ENCODE peak calls at places on chromosomes 16 and 17, in five cellular contexts. U is osteoblast, H is fibroblast of lung, Q is kidney, T is left ventricle myocardium inferior. X is an unnamed sample.

GRCh38 chr17:7654832-7655540 is 4.3 kb downstream of the ATP1B2 start:
- DNase-seq in Q (no peak), H (no peak), U (no peak), T (no peak), X (no peak)

GRCh38 chr16:31874354-31875111 is 926 bp downstream of the ZNF267 start:
- DNase-seq in U (peak; percentile 62), T (no peak), H (peak; percentile 47), Q (no peak), X (no peak)

GRCh38 chr16:26598061-26598460 is 468.7 kb upstream of the C16orf82 start:
- DNase-seq in Q (no peak), T (no peak), H (no peak), U (no peak), X (no peak)

GRCh38 chr17:17108681-17109049 is 66.4 kb downstream of the MPRIP start:
- DNase-seq in T (peak; percentile 16), H (peak; percentile 74), U (peak; percentile 63), Q (peak; percentile 69), X (peak; percentile 49)

GRCh38 chr17:45319239-45319703 is 2.5 kb upstream of the MAP3K14 start:
- DNase-seq in H (peak; percentile 51), T (no peak), Q (no peak), U (peak; percentile 55), X (no peak)

GRCh38 chr16:8878523-8878911 is 3.6 kb upstream of the LITAFD start:
- DNase-seq in U (peak; percentile 94), T (no peak), Q (peak; percentile 57), H (peak; percentile 55), X (no peak)

GRCh38 chr17:31825961-31826691 is 32.9 kb downstream of the COPRS start:
- DNase-seq in U (no peak), T (no peak), H (no peak), Q (no peak), X (no peak)

GRCh38 chr17:17985555-17985954 is 12.9 kb downstream of the DRC3 start:
- DNase-seq in Q (no peak), T (no peak), H (no peak), U (no peak), X (no peak)

GRCh38 chr16:23324727-23325126 is 22.6 kb downstream of the SCNN1B start:
- DNase-seq in U (no peak), T (peak; percentile 36), H (no peak), Q (peak; percentile 41), X (no peak)

DNA sequence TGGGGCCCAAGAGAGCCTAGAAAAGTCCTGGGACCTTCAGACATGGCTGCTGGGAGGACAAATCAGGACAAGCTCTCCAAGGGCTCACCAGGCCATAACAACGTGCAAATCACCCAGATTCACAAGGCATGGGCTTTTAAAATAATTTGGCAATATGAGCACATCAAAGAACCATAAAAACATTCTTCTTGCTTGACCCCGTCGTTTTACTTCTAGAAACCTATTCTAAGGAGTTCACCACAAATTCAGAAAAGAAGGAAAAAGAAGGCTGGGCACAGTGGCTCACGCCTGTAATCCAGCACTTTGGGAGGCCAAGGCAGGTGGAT is 12.1 kb upstream of the MT3 start:
- DNase-seq in T (no peak), H (no peak), U (no peak), Q (no peak), X (no peak)
- TF ChIP-seq CTCF in T (no peak), H (no peak), U (no peak), Q (no peak), X (no peak)

DNA sequence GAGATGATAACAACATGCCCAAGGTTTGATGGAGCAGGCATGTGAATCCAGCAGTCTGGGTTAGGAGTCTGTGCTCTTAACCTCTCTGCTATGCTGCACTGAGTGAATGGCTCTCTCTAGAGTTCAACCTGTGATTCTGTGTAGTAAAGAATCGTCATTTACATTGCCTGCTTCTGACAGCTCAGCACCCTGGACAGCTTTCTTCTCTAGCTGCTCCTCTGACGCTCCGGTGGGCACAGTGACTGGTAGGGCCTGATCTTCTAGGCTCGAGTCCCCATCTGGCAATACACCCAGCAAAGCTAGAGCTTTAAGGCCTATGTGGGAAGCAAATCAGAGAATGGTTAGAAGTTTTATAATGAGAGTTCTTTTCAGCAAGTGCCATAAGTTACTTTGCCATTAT is 85.3 kb upstream of the ATP2A3 start:
- DNase-seq in Q (no peak), H (no peak), U (no peak), T (no peak), X (no peak)
- TF ChIP-seq CTCF in Q (no peak), H (no peak), U (no peak), T (no peak), X (no peak)

GRCh38 chr16:1561266-1561665 is 27.8 kb downstream of the TMEM204 start:
- DNase-seq in T (no peak), Q (no peak), H (no peak), U (peak; percentile 11), X (no peak)

GRCh38 chr16:1561836-1562235 is 28.4 kb downstream of the TMEM204 start:
- DNase-seq in Q (no peak), H (no peak), T (no peak), U (no peak), X (no peak)

GRCh38 chr16:1564325-1564724 is 30.9 kb downstream of the TMEM204 start:
- DNase-seq in H (no peak), U (peak; percentile 81), Q (no peak), T (no peak), X (no peak)

GRCh38 chr16:1565083-1565805 is 31.8 kb downstream of the TMEM204 start:
- DNase-seq in T (no peak), Q (no peak), U (peak; percentile 75), H (no peak), X (no peak)

DNA sequence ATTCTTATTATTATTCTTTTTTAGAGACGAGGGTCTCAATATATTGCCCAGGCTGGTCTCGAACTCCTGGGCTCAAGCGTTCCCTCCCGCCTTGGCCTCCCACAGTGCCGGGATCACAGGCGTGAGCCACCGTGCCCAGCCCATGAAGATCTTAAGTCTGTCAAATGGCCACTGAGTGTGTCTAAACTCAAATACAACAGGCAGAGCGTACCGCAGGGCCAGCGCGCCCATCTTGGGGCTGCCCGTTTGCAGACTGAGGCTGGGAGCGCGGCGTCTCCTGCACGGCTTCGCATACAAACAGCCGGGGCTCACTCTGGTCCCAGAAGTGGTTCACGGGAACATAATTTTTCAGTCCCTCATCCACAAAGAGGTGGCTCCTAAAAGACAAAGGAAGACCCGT is 30.3 kb downstream of the TMEM204 start:
- DNase-seq in H (no peak), U (peak; percentile 82), T (no peak), Q (no peak), X (no peak)
- TF ChIP-seq CTCF in H (no peak), U (no peak), T (no peak), Q (no peak), X (no peak)

GRCh38 chr17:51435641-51436091 is 175.3 kb downstream of the UTP18 start:
- DNase-seq in U (no peak), Q (no peak), H (no peak), T (peak; percentile 20), X (no peak)
- TF ChIP-seq CTCF in U (peak; percentile 39), Q (no peak), H (no peak), T (peak; percentile 39), X (peak; percentile 40)

DNA sequence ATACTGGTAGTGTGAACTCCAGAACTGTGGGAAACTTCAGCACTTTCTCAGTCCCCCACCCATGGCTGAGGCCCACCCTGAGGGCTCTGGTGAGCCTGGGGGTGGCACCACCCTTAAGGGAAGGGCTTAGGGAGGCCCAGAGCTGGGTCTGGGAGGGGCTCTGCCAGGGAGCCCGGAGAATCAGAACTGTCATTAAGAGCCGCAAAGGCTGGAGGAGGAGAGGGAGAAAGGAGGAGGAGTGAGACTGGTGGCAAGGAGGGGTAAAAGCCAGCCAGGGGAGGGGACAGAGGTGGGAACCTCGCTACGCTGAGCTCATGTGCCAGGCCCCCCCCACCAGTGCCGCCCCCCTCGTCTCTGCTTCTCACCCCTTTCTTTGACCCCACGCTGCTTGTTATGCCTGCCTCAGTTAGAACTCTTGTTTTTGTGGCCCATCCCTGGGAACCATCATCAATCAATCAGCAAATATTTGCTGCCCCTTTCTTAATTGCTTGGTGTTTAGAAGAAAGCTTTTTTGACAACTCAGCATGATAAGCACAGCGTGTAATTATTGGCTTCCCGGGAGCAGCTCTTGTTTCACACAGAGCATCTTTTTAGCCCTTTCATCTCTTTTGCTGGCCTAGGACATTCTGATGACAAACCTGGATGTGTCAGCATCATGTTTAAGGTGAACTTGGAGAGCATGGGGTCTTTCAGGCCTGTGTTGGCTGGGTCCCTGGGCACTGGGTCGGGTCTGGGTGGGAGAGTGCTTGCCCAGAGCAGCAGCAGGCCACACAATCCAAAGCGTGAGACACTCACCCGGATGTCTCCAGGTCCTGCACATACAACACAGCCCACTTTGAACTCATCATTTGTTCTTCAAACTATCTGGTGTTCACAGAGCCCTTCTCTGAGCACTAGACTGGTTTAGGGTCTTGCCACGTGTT is 77.7 kb downstream of the NETO2 start:
- DNase-seq in Q (no peak), H (no peak), T (no peak), U (no peak), X (no peak)
- TF ChIP-seq CTCF in Q (no peak), H (no peak), T (no peak), U (no peak), X (no peak)

DNA sequence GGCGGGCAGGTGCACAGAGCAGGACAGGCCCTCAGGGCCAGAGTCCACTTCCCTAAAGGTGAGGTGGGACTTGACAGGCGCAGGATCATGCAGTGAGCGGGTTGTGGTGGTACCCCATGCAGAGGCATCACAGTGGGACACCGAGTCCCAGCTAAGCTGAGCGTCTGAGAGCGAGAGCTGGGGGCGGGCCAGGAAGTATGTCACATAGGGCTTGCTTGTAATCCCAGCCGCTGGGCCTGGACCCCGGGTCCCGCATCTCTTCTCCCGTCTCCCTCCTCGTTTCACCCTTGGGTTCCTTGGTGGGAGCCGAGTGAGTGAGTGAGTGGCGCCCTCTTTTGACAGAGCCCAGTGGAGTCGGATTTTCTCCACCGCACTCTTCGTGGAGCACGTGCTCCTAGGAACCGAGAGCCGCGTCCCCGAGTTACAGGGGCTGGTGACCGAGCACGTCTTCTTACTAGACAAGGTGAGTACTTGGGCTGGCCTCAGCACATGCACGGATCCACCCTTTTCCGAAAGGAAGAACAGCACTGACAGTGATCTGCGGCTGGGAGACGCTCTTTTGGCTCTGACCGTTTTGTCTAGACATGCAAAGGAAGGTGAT is 50.8 kb upstream of the ENDOV start:
- DNase-seq in U (peak; percentile 58), T (no peak), Q (peak; percentile 72), H (peak; percentile 11), X (peak; percentile 91)
- TF ChIP-seq CTCF in U (peak; percentile 35), T (peak; percentile 39), Q (no peak), H (peak; percentile 17), X (peak; percentile 64)